ENCODE peak calls at places on chromosome 10, in five cellular contexts. Y is HepG2, Z is PC-3, J is mammary epithelial cell, Q is HCT116. D is an unnamed sample.

GRCh38 chr10:28678687-28679457 is 1.6 kb downstream of the BAMBI start:
- DNase-seq in Z (peak; percentile 25), J (peak; percentile 36), Q (no peak), Y (peak; percentile 84), D (no peak)

GRCh38 chr10:127402596-127403409 is 146.3 kb upstream of the NPS start:
- DNase-seq in Y (no peak), Q (no peak), J (no peak), Z (no peak), D (no peak)

GRCh38 chr10:106540606-106541005 is 623.9 kb downstream of the SORCS1 start:
- DNase-seq in Y (no peak), J (peak; percentile 31), Z (peak; percentile 76), Q (no peak), D (no peak)

GRCh38 chr10:45557275-45557905 is 115.2 kb downstream of the ZFAND4 start:
- DNase-seq in J (no peak), Y (peak; percentile 49), Z (no peak), Q (no peak), D (no peak)

GRCh38 chr10:73522263-73522662 is 26.4 kb upstream of the PPP3CB start:
- DNase-seq in Q (no peak), J (no peak), Y (no peak), Z (no peak), D (no peak)

GRCh38 chr10:33073641-33074410 is 115.8 kb upstream of the ITGB1 start:
- DNase-seq in Z (no peak), J (no peak), Q (no peak), Y (no peak), D (no peak)

GRCh38 chr10:12656518-12657142 is 307.3 kb downstream of the CAMK1D start:
- DNase-seq in Q (peak; percentile 48), J (peak; percentile 39), Y (peak; percentile 37), Z (peak; percentile 60), D (no peak)

GRCh38 chr10:127033569-127034175 is 128.4 kb downstream of the DOCK1 start:
- DNase-seq in J (peak; percentile 35), Q (no peak), Z (no peak), Y (peak; percentile 84), D (no peak)

GRCh38 chr10:97163646-97164535 is 21.9 kb downstream of the SLIT1 start:
- DNase-seq in J (no peak), Y (no peak), Q (no peak), Z (no peak), D (no peak)

GRCh38 chr10:90480466-90480865 is 377.4 kb downstream of the HTR7 start:
- DNase-seq in Y (no peak), Z (no peak), Q (no peak), J (peak; percentile 37), D (no peak)

GRCh38 chr10:118629211-118629610 is 33.8 kb upstream of the PRLHR start:
- DNase-seq in Q (no peak), Z (no peak), J (no peak), Y (no peak), D (no peak)

GRCh38 chr10:44384601-44385422 is at the start of gene CXCL12:
- DNase-seq in Z (no peak), Y (no peak), J (peak; percentile 21), Q (no peak), D (no peak)

GRCh38 chr10:130425881-130426435 is 289.8 kb downstream of the GLRX3 start:
- DNase-seq in Y (no peak), Z (no peak), Q (no peak), J (no peak), D (peak; percentile 36)

GRCh38 chr10:124701038-124701365 is 43.2 kb downstream of the FAM53B start:
- DNase-seq in Q (no peak), J (no peak), Y (no peak), Z (no peak), D (no peak)

GRCh38 chr10:15719062-15719898 is 442 bp downstream of the ITGA8 start:
- DNase-seq in Q (no peak), J (peak; percentile 2), Y (no peak), Z (no peak), D (peak; percentile 74)

GRCh38 chr10:124998624-124999291 is 56.8 kb downstream of the ZRANB1 start:
- DNase-seq in J (no peak), Z (no peak), Y (no peak), Q (no peak), D (peak; percentile 75)

GRCh38 chr10:26860026-26860541 is 674 bp downstream of the ABI1 start:
- DNase-seq in Y (peak; percentile 30), Z (peak; percentile 57), Q (no peak), J (peak; percentile 82), D (peak; percentile 85)

GRCh38 chr10:27504897-27505457 is 873 bp downstream of the RAB18 start:
- DNase-seq in Y (no peak), Z (no peak), Q (no peak), J (peak; percentile 52), D (no peak)

GRCh38 chr10:73044378-73045285 is 52.0 kb downstream of the P4HA1 start:
- DNase-seq in J (peak; percentile 91), Y (no peak), Z (peak; percentile 100), Q (no peak), D (no peak)

GRCh38 chr10:15824498-15824897 is 35.8 kb downstream of the MINDY3 start:
- DNase-seq in Y (no peak), Q (no peak), Z (peak; percentile 34), J (no peak), D (no peak)

GRCh38 chr10:19826712-19827111 is 10.5 kb downstream of the PLXDC2 start:
- DNase-seq in Y (no peak), J (peak; percentile 62), Q (no peak), Z (no peak), D (no peak)

GRCh38 chr10:90859321-90859751 is 1.5 kb upstream of the HTR7 start:
- DNase-seq in Q (peak; percentile 69), Z (peak; percentile 76), Y (peak; percentile 13), J (peak; percentile 91), D (no peak)

GRCh38 chr10:7696545-7696944 is 6.6 kb upstream of the ITIH2 start:
- DNase-seq in Q (no peak), Y (peak; percentile 82), Z (peak; percentile 35), J (no peak), D (no peak)

GRCh38 chr10:48568131-48568530 is 36.7 kb downstream of the ARHGAP22 start:
- DNase-seq in Y (no peak), Z (no peak), J (no peak), Q (no peak), D (peak; percentile 46)

GRCh38 chr10:43199684-43200537 is 61.7 kb downstream of the CSGALNACT2 start:
- DNase-seq in J (no peak), Y (no peak), Z (no peak), Q (no peak), D (peak; percentile 72)

GRCh38 chr10:15545266-15545665 is 174.2 kb upstream of the FAM171A1 start:
- DNase-seq in Y (no peak), J (no peak), Q (no peak), Z (no peak), D (no peak)

GRCh38 chr10:29998142-29998808 is 61.1 kb downstream of the JCAD start:
- DNase-seq in Q (peak; percentile 75), Y (peak; percentile 71), Z (peak; percentile 83), J (peak; percentile 68), D (peak; percentile 80)

GRCh38 chr10:133520193-133520738 is 6.9 kb upstream of the CYP2E1 start:
- DNase-seq in Q (peak; percentile 39), Z (peak; percentile 79), J (peak; percentile 58), Y (peak; percentile 76), D (no peak)

GRCh38 chr10:16570731-16571130 is 49.1 kb upstream of the C1QL3 start:
- DNase-seq in J (no peak), Q (no peak), Y (no peak), Z (no peak), D (no peak)

DNA sequence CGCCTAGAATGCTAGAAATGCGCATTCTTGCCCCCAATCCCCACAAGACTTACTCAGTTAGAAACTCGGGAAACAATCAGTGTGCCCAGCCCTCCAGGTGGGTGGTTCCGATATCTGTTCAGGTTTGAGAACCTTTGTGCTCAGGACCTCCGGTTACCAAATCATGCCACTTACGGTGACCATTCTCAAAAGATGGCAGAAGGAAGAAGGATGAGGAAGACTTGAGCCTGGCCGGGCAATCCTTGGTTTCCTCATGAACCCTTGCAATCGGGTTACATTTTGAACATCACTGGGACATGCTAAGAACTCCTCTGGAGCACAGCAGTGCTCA is 52.1 kb downstream of the RBM17 start:
- DNase-seq in J (no peak), Z (no peak), Q (no peak), Y (no peak), D (no peak)
- H3K4me3 ChIP-seq in J (no peak overlapping the region), Z (peak overlapping the region; percentile 78), Q (no peak overlapping the region), Y (peak overlapping the region; percentile 8), D (peak overlapping the region; percentile 70)

DNA sequence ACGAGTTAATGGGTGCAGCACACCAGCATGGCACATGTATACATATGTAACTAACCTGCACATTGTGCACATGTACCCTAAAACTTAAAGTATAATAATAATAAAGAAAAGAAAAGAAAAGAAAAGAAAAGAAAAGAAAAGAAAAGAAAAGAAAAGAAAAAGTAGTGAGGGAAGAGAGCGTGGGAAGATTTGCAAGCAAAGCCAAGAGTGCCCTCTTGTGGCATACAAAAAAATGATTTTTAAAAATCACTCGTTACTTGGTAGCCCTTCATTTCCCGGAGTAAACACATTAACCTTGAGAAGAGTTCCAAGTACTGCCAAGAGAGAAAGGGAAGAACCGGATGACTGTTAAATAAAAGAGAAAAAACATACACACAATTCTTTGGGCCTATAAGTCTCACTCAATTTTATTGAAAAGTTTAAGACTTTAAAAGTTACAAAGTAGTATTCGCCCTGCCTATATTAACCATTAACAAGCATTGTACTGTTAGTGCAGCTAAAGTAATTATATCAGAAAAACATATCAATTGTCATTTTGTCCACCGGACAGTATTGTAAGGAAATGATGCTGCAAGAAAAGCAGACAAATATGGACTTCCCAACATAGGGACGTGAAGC is 6.2 kb upstream of the CH25H start:
- DNase-seq in Q (no peak), J (peak; percentile 31), Z (peak; percentile 55), Y (peak; percentile 13), D (no peak)
- TF ChIP-seq CTCF in Q (peak; percentile 51), J (peak; percentile 60), Z (peak; percentile 52), Y (peak; percentile 63), D (peak; percentile 45)

GRCh38 chr10:17660921-17661320 is 17.0 kb downstream of the STAM start:
- DNase-seq in Z (no peak), J (no peak), Q (no peak), Y (no peak), D (no peak)

GRCh38 chr10:17662193-17663138 is 18.5 kb downstream of the STAM start:
- DNase-seq in Z (no peak), Q (no peak), J (no peak), Y (no peak), D (no peak)

GRCh38 chr10:17663450-17663849 is 19.5 kb downstream of the STAM start:
- DNase-seq in J (no peak), Q (no peak), Z (no peak), Y (no peak), D (no peak)

GRCh38 chr10:17659328-17659727 is 15.4 kb downstream of the STAM start:
- DNase-seq in Q (no peak), Z (no peak), J (no peak), Y (no peak), D (no peak)

GRCh38 chr10:17661510-17661909 is 17.6 kb downstream of the STAM start:
- DNase-seq in Y (no peak), J (no peak), Z (no peak), Q (no peak), D (no peak)
- H3K27ac ChIP-seq in Y (no peak overlapping the region), J (no peak overlapping the region), Z (no peak overlapping the region), Q (no peak overlapping the region), D (no peak overlapping the region)

DNA sequence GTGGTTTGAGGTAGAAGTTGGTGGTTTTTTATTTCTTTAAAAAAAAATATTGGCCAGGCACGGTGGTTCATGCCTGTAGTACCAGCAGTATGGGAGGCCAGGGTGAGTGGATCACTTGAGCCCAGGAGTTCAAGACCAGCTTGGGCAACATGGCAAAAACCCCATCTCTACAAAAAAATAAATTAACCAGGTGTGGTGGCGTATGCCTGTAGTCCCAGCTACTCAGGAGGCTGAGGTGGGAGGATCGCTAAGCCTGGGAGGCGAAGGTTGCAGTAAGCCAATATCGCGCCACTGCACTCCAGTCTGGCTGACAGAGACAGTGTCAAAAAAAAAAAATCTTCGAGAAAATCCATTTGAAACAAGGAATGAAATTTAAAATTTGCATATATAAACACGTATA is 1.1 kb downstream of the IL2RA start:
- DNase-seq in J (no peak), Z (no peak), Q (no peak), Y (no peak), D (no peak)
- H3K4me3 ChIP-seq in J (no peak overlapping the region), Z (no peak overlapping the region), Q (no peak overlapping the region), Y (no peak overlapping the region), D (no peak overlapping the region)